ENCODE peak calls at places on chromosomes 3 and 15, in eight cellular contexts. F, W, E, S, K, L, O and Q are unnamed samples.
A peak's percentile ranks its signal among the peaks of the same experiment; 100 is the strongest.

GRCh38 chr15:44811347-44811746 is 75.0 kb downstream of the TRIM69 start:
- DNase-seq in F (no peak), W (no peak), E (no peak), S (no peak), K (no peak), L (no peak), O (no peak), Q (no peak)

GRCh38 chr15:65361708-65362459 is 15.9 kb downstream of the IGDCC3 start:
- DNase-seq in F (no peak), W (no peak), E (no peak), S (no peak), K (no peak), L (no peak), O (no peak), Q (peak; percentile 47)

GRCh38 chr3:123694377-123695147 is 109.7 kb upstream of the HACD2 start:
- DNase-seq in F (peak; percentile 48), W (no peak), E (no peak), S (no peak), K (no peak), L (no peak), O (no peak), Q (no peak)

GRCh38 chr3:27696906-27697305 is 25.2 kb downstream of the EOMES start:
- DNase-seq in F (peak; percentile 42), W (no peak), E (no peak), S (no peak), K (no peak), L (no peak), O (no peak), Q (no peak)

GRCh38 chr3:190076601-190077444 is 43.9 kb downstream of the P3H2 start:
- DNase-seq in F (peak; percentile 99), W (peak; percentile 99), E (no peak), S (peak; percentile 96), K (no peak), L (no peak), O (no peak), Q (no peak)

GRCh38 chr3:125375950-125376679 is 990 bp upstream of the ZNF148 start:
- DNase-seq in F (peak; percentile 62), W (peak; percentile 20), E (no peak), S (no peak), K (no peak), L (no peak), O (peak; percentile 70), Q (no peak)

GRCh38 chr15:99102332-99103235 is 2.3 kb upstream of the SYNM start:
- DNase-seq in F (no peak), W (no peak), E (no peak), S (no peak), K (no peak), L (no peak), O (no peak), Q (no peak)

GRCh38 chr15:66151809-66152208 is 101.7 kb downstream of the MEGF11 start:
- DNase-seq in F (no peak), W (no peak), E (no peak), S (no peak), K (no peak), L (no peak), O (no peak), Q (no peak)

GRCh38 chr3:190972840-190973270 is 110.4 kb upstream of the GMNC start:
- DNase-seq in F (no peak), W (peak; percentile 69), E (no peak), S (no peak), K (no peak), L (no peak), O (no peak), Q (no peak)

GRCh38 chr3:2923390-2923789 is 186.8 kb downstream of the IL5RA start:
- DNase-seq in F (no peak), W (no peak), E (no peak), S (no peak), K (no peak), L (no peak), O (no peak), Q (no peak)

DNA sequence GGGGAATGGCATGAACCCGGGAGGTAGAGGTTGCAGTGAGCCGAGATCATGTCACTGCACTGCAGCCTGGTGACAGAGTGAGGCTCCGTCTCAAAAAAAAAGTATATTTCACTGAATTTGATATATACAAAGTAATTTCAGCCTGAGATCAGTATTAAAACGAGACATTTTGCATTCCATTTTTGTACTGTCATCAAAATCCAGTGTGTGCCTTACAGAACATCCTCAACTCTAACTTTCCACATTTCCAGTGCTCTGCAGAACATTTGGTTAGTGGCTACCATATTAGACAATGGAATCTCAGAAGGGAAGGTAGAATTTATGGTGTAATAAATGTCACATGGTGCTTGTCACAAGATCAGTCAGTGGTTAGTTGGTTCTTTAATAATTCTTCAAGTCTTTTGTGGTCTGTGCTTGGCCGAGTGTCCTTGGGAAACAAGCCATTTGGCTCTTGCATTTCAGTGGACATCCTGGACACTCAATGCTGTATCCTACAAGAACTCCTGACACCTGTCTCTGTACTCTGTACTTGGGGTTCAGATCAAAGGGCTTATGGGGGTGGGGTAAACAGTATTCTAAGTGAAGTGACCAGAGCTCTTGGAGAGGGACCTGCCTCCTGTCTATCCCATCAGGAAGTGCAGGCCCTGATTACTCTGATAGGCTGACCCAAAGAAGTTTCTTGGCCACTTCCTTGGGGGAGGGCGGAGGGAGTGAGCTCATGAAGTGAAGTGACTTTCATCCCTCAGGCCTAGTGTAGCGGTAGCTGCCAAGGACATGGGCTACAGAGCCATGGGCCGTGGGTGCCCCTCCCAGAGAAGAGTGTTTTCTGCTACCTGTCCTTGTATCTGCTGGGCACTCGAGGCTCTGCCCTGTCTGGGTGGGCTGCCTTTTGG is 3.7 kb downstream of the ACVR2B start:
- DNase-seq in F (peak; percentile 6), W (no peak), E (no peak), S (no peak), K (no peak), L (no peak), O (no peak), Q (no peak)
- TF ChIP-seq CTCF in F (no peak), W (no peak), E (no peak), S (no peak), K (peak; percentile 8), L (no peak), O (no peak), Q (no peak)

DNA sequence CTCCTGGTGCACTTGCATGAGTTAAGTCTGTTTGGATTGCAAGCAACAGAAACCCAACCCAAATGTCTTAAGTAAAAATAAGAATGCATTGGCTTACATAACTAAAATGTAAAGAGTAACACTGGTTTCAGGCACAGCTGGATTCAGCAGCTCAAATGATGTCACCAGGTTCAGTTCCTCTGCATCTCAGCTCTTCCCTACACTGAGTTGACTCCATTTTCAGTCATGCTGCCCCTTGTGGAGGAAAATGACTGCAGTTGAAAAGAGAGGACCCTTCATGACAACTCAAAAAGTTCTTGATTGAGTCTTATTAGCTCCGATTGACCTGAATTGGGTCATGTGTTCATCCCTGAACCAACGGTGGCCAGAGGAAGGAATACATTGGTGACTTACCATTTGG is 138.5 kb upstream of the ABI3BP start:
- DNase-seq in F (no peak), W (no peak), E (no peak), S (no peak), K (no peak), L (no peak), O (peak; percentile 11), Q (no peak)
- TF ChIP-seq CTCF in F (no peak), W (peak; percentile 26), E (no peak), S (no peak), K (no peak), L (no peak), O (peak; percentile 34), Q (peak; percentile 14)

DNA sequence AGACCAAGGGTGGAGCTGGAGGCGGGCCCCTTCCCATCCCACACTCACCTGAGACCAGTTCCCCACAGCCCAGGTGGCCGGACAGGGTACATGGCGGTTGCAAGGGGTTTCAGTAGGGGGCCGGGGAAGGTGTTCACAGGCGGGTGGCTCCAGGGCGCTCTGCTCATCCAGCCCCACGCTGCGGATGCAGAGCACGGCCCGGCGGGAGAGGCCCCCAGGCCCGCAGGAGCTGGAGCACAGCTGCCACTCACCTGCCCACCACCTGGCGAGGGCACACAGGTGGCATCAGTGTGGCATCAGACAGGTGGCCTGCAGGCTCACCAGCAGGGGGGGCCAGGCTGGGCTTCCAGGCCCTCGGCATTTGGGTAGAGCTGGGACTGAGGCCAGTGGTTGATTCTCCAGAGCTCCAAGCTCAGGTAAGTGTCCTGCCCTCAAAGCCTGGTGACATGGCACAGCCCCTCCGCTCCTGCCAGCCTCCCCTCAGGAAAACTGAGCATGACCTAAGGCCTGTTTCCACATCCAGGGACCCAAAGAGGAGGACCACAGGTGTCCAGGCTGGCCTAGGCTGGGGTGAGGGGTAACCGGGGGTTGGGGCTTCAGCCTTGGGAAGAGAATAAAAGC is 43.8 kb downstream of the ADAMTS7 start:
- DNase-seq in F (no peak), W (no peak), E (no peak), S (no peak), K (peak; percentile 36), L (no peak), O (no peak), Q (no peak)
- TF ChIP-seq CTCF in F (no peak), W (peak; percentile 25), E (no peak), S (no peak), K (no peak), L (no peak), O (no peak), Q (no peak)

GRCh38 chr15:30997270-30997669 is 5.8 kb upstream of the MTMR10 start:
- DNase-seq in F (no peak), W (no peak), E (no peak), S (no peak), K (no peak), L (no peak), O (no peak), Q (no peak)
- TF ChIP-seq CTCF in F (no peak), W (no peak), E (no peak), S (no peak), K (no peak), L (no peak), O (no peak), Q (no peak)

DNA sequence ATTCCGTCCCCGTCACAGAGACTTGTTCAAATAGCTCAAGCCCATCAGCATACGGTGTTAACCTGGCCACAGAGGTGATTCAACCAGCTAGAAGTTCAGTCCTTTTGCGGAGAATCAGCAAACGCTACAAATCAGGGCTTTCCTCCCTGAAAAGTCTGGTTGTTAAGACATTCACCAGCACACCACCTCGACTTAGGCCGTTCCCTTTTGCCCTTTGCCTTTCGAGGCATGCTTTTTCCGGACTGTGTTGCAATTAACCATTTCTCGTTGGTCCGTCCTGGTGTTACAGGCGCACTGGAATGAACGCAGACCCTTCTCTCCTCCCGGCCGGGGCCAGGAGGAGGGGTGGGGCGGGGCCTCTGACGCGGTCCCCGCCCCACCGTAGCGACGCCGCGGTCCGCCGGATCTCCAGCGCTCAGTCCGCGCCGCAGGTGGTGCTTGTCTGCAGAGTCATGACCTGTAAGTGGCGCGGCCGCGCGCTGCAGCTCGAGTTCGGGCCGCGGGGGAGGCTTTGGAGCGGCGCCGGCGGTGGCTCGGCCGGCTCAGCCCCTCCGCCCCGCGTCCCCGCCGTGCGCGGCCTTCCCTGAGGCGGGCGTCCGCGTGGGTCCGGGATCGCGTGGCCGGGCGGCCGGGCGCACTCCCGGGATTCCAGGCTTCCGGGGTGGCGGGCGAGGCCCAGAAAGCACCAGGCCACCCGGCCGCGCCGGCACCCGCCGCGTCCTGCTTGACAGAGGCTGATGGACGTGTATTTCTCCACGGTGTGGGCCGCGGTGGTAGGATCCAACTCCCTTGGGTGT is at the start of gene NIT2:
- DNase-seq in F (peak; percentile 72), W (peak; percentile 49), E (peak; percentile 74), S (no peak), K (peak; percentile 94), L (peak; percentile 90), O (peak; percentile 89), Q (peak; percentile 87)
- TF ChIP-seq CTCF in F (no peak), W (no peak), E (no peak), S (no peak), K (no peak), L (no peak), O (no peak), Q (no peak)